ENCODE peak calls at places on chromosomes 16 and 17, in four cellular contexts. L is left ventricle myocardium inferior, W is MM.1S, A is BE2C. D is an unnamed sample.

GRCh38 chr17:19341641-19342610 is 20.6 kb downstream of the B9D1 start:
- DNase-seq in L (no peak), W (no peak), A (no peak), D (no peak)

GRCh38 chr17:80499961-80500665 is 23.7 kb upstream of the NPTX1 start:
- DNase-seq in L (no peak), W (no peak), A (no peak), D (no peak)

GRCh38 chr17:27449541-27449940 is 6.7 kb upstream of the KSR1 start:
- DNase-seq in L (no peak), W (no peak), A (no peak), D (no peak)

GRCh38 chr17:59423137-59423703 is 91.8 kb downstream of the YPEL2 start:
- DNase-seq in L (peak; percentile 24), W (no peak), A (peak; percentile 67), D (no peak)

GRCh38 chr16:54934536-54935410 is 4.1 kb downstream of the IRX5 start:
- DNase-seq in L (no peak), W (no peak), A (no peak), D (no peak)

GRCh38 chr17:55053855-55054254 is 85.3 kb downstream of the STXBP4 start:
- DNase-seq in L (no peak), W (no peak), A (no peak), D (no peak)

GRCh38 chr17:1785925-1786324 is 24.1 kb downstream of the SERPINF1 start:
- DNase-seq in L (peak; percentile 52), W (no peak), A (no peak), D (no peak)

GRCh38 chr16:81210807-81211206 is 27.7 kb upstream of the BCO1 start:
- DNase-seq in L (no peak), W (no peak), A (peak; percentile 52), D (no peak)

GRCh38 chr16:75483222-75483621 is 12.0 kb downstream of the CHST6 start:
- DNase-seq in L (no peak), W (no peak), A (no peak), D (no peak)

DNA sequence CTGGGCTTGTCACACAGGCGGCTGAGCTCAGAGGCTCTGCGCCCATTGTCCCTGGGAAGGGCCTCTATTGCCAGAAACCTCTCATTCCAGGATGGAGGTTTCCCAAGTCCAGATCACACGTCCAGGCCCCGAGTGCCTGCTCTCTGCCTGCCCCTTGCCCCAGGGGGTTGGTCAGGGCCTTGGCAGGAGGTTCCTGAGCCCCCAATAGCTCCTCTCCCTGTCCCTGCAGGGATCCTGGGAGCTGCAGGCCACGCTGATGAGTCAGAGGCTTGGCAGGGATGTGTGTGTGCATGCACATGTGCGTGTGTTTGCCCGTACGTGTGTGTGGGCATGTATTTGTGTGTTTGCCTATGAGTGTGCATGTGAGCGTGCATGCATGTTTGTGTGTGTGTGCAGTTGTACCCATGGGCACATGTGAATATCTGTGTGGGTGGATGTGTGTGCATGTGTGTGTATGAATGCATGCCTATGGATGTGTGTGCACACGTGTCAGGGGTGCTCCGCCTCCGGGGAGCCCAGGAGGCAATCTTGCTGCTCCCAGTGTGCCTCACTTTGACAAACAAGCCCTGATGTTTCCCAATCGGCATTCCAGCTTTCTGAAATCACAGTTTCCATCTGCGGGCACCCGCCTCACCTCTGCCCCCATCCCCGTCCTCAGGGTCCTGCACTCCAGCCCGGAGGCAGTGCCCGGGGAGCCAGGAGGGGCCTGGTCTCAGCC is 98.4 kb upstream of the GSE1 start:
- DNase-seq in L (peak; percentile 57), W (no peak), A (peak; percentile 80), D (no peak)
- H3K4me1 ChIP-seq in L (peaks cover 25% of the 10 kb centered on the region), W (no peaks in the 10 kb centered on the region), A (peaks cover 51% of the 10 kb centered on the region), D (peaks cover 8% of the 10 kb centered on the region)

GRCh38 chr17:78879679-78880186 is 23.3 kb downstream of the CEP295NL start:
- DNase-seq in L (peak; percentile 81), W (no peak), A (no peak), D (no peak)
- H3K4me1 ChIP-seq in L (peaks cover 98% of the 10 kb centered on the region), W (no peaks in the 10 kb centered on the region), A (peaks cover 32% of the 10 kb centered on the region), D (peaks cover 22% of the 10 kb centered on the region)

GRCh38 chr17:17922198-17922901 is 49.9 kb downstream of the TOM1L2 start:
- DNase-seq in L (no peak), W (no peak), A (no peak), D (no peak)
- H3K4me1 ChIP-seq in L (peaks cover 82% of the 10 kb centered on the region), W (peaks cover 7% of the 10 kb centered on the region), A (peaks cover 9% of the 10 kb centered on the region), D (no peaks in the 10 kb centered on the region)

GRCh38 chr17:17042381-17042736 is at the start of gene MPRIP:
- DNase-seq in L (no peak), W (no peak), A (no peak), D (no peak)

GRCh38 chr17:17042851-17043667 is 802 bp downstream of the MPRIP start:
- DNase-seq in L (no peak), W (peak; percentile 34), A (no peak), D (peak; percentile 57)

GRCh38 chr17:17048106-17048505 is 5.8 kb downstream of the MPRIP start:
- DNase-seq in L (no peak), W (no peak), A (no peak), D (no peak)

GRCh38 chr17:17043668-17044226 is 1.5 kb downstream of the MPRIP start:
- DNase-seq in L (no peak), W (peak; percentile 20), A (no peak), D (no peak)

DNA sequence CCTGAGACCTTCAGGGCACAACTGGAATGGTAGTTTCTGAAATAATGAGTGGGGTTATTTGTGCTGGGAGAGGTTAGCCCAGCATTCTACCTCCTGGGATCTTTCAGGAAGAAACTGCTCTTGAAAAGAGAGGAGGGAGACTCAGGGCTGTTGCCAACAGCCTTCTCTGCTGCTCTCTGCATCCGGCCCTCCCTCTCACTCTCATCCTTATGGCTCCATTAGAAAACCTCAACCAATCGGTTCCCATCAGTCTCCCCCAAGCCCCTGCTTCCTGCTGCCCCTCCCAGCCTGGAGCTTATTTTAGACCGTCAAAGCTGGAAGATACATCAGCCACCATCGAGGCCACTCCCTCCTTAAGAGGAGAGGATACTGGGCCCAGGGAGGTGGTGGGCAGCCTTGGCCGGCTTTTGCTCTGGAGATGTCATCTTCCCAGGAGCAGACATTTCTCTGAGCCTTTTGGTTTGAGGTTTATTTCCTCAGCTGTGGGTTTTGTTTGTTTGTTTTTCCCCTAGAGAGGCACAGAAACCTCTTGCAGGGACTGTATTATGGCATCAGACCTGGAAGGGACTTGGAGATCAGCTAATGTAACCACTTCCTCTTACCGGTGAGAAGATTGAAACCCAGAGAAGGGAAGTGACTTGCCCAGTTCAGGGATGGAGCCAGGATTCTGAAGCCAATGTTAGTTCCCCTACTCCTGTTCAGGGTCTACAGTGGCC is 2.7 kb downstream of the MPRIP start:
- DNase-seq in L (no peak), W (peak; percentile 39), A (peak; percentile 37), D (no peak)
- H3K4me1 ChIP-seq in L (peaks cover 85% of the 10 kb centered on the region), W (peaks cover 23% of the 10 kb centered on the region), A (peaks cover 9% of the 10 kb centered on the region), D (peaks cover 58% of the 10 kb centered on the region)